ENCODE peak calls at places on chromosome 9, in seven cellular contexts. R, H, P, V, D, X and K are unnamed samples.

GRCh38 chr9:94743035-94743954 is 16.8 kb downstream of the AOPEP start:
- DNase-seq in R (no peak), H (no peak), P (no peak), V (peak), D (no peak), X (no peak), K (no peak)

GRCh38 chr9:68706579-68707201 is 1.6 kb downstream of the PIP5K1B start:
- DNase-seq in R (no peak), H (no peak), P (no peak), V (no peak), D (no peak), X (no peak), K (no peak)

GRCh38 chr9:34589656-34590375 is at the start of gene CNTFR:
- DNase-seq in R (peak), H (no peak), P (no peak), V (no peak), D (peak), X (no peak), K (no peak)

GRCh38 chr9:87613265-87614111 is 112.4 kb upstream of the CTSL start:
- DNase-seq in R (no peak), H (no peak), P (no peak), V (peak), D (no peak), X (no peak), K (no peak)

GRCh38 chr9:123739387-123739786 is 190.5 kb downstream of the DENND1A start:
- DNase-seq in R (no peak), H (no peak), P (no peak), V (no peak), D (no peak), X (no peak), K (no peak)

GRCh38 chr9:128026255-128027165 is 40.6 kb downstream of the NAIF1 start:
- DNase-seq in R (no peak), H (no peak), P (no peak), V (no peak), D (no peak), X (no peak), K (peak)

GRCh38 chr9:35618854-35619799 is 914 bp upstream of the CD72 start:
- DNase-seq in R (no peak), H (no peak), P (no peak), V (no peak), D (peak), X (no peak), K (no peak)

GRCh38 chr9:32863291-32863690 is 80.0 kb downstream of the TMEM215 start:
- DNase-seq in R (no peak), H (no peak), P (no peak), V (no peak), D (no peak), X (no peak), K (no peak)

GRCh38 chr9:93317495-93318094 is 133.7 kb downstream of the WNK2 start:
- DNase-seq in R (peak), H (no peak), P (no peak), V (no peak), D (no peak), X (no peak), K (no peak)

GRCh38 chr9:81737871-81738507 is 48.6 kb upstream of the TLE1 start:
- DNase-seq in R (no peak), H (peak), P (peak), V (peak), D (no peak), X (peak), K (no peak)

GRCh38 chr9:36598281-36598680 is 25.6 kb downstream of the MELK start:
- DNase-seq in R (no peak), H (no peak), P (no peak), V (peak), D (no peak), X (no peak), K (no peak)

GRCh38 chr9:94860678-94861588 is 134.4 kb downstream of the AOPEP start:
- DNase-seq in R (no peak), H (no peak), P (peak), V (no peak), D (no peak), X (no peak), K (peak)

GRCh38 chr9:92242779-92243136 is 50.7 kb downstream of the IARS1 start:
- DNase-seq in R (no peak), H (no peak), P (no peak), V (no peak), D (no peak), X (no peak), K (no peak)

GRCh38 chr9:93059097-93059959 is 827 bp downstream of the SUSD3 start:
- DNase-seq in R (no peak), H (no peak), P (no peak), V (no peak), D (peak), X (no peak), K (peak)

GRCh38 chr9:129282308-129283211 is 104.5 kb upstream of the IER5L start:
- DNase-seq in R (peak), H (no peak), P (no peak), V (no peak), D (no peak), X (no peak), K (no peak)

GRCh38 chr9:136773386-136774044 is 9.2 kb upstream of the LCN15 start:
- DNase-seq in R (peak), H (peak), P (no peak), V (no peak), D (peak), X (no peak), K (no peak)

GRCh38 chr9:121902483-121903135 is 190.5 kb downstream of the TTLL11 start:
- DNase-seq in R (no peak), H (no peak), P (peak), V (peak), D (no peak), X (peak), K (no peak)

GRCh38 chr9:22114956-22115355 is 105.9 kb upstream of the CDKN2B start:
- DNase-seq in R (no peak), H (no peak), P (no peak), V (no peak), D (no peak), X (no peak), K (no peak)

GRCh38 chr9:88781500-88782391 is 209.5 kb upstream of the S1PR3 start:
- DNase-seq in R (peak), H (no peak), P (no peak), V (peak), D (peak), X (peak), K (no peak)

GRCh38 chr9:1979815-1980367 is 35.3 kb upstream of the SMARCA2 start:
- DNase-seq in R (no peak), H (no peak), P (peak), V (peak), D (peak), X (no peak), K (no peak)

GRCh38 chr9:109467936-109468335 is 30.2 kb downstream of the PTPN3 start:
- DNase-seq in R (no peak), H (no peak), P (no peak), V (peak), D (no peak), X (no peak), K (no peak)

GRCh38 chr9:114375386-114375785 is 12.4 kb downstream of the AKNA start:
- DNase-seq in R (no peak), H (no peak), P (no peak), V (no peak), D (no peak), X (no peak), K (no peak)

GRCh38 chr9:94097788-94098413 is 13.6 kb downstream of the PTPDC1 start:
- DNase-seq in R (no peak), H (peak), P (peak), V (peak), D (no peak), X (no peak), K (no peak)

GRCh38 chr9:124260769-124261603 is 3.2 kb downstream of the NEK6 start:
- DNase-seq in R (no peak), H (peak), P (no peak), V (peak), D (peak), X (no peak), K (no peak)

GRCh38 chr9:37938121-37938906 is 34.4 kb upstream of the SLC25A51 start:
- DNase-seq in R (no peak), H (peak), P (no peak), V (peak), D (peak), X (no peak), K (no peak)

GRCh38 chr9:124652994-124653393 is 118.1 kb downstream of the NR6A1 start:
- DNase-seq in R (no peak), H (no peak), P (no peak), V (no peak), D (no peak), X (no peak), K (no peak)

GRCh38 chr9:108017671-108018070 is 528.1 kb upstream of the KLF4 start:
- DNase-seq in R (no peak), H (peak), P (no peak), V (no peak), D (no peak), X (no peak), K (no peak)

GRCh38 chr9:123586140-123586735 is 230.2 kb downstream of the CRB2 start:
- DNase-seq in R (no peak), H (no peak), P (no peak), V (no peak), D (no peak), X (no peak), K (no peak)

GRCh38 chr9:23825143-23825531 is 903 bp downstream of the ELAVL2 start:
- DNase-seq in R (no peak), H (no peak), P (no peak), V (no peak), D (no peak), X (no peak), K (no peak)

GRCh38 chr9:86660146-86660545 is 287.2 kb downstream of the GAS1 start:
- DNase-seq in R (no peak), H (peak), P (peak), V (peak), D (no peak), X (no peak), K (no peak)

GRCh38 chr9:130331573-130331972 is 66.0 kb downstream of the HMCN2 start:
- DNase-seq in R (peak), H (peak), P (peak), V (peak), D (peak), X (peak), K (no peak)

GRCh38 chr9:84668204-84669007 is 1.1 kb upstream of the NTRK2 start:
- DNase-seq in R (peak), H (peak), P (peak), V (peak), D (peak), X (peak), K (no peak)

GRCh38 chr9:137355445-137356365 is 53.6 kb upstream of the NRARP start:
- DNase-seq in R (peak), H (no peak), P (no peak), V (no peak), D (peak), X (no peak), K (no peak)

GRCh38 chr9:12856608-12857007 is 81.8 kb downstream of the LURAP1L start:
- DNase-seq in R (no peak), H (no peak), P (no peak), V (no peak), D (no peak), X (no peak), K (no peak)

GRCh38 chr9:27365977-27366376 is 69.0 kb upstream of the EQTN start:
- DNase-seq in R (no peak), H (no peak), P (no peak), V (no peak), D (no peak), X (no peak), K (no peak)

GRCh38 chr9:133991211-133991921 is 758 bp downstream of the VAV2 start:
- DNase-seq in R (peak), H (peak), P (no peak), V (no peak), D (peak), X (no peak), K (no peak)

GRCh38 chr9:93193373-93193725 is 9.4 kb downstream of the WNK2 start:
- DNase-seq in R (no peak), H (no peak), P (no peak), V (no peak), D (peak), X (no peak), K (no peak)